ENCODE peak calls at places on chromosome X, in four cellular contexts. B is GM12891, D is WTC11, N is AG09309. O is an unnamed sample.

GRCh38 chrX:37425370-37425769 is 76.2 kb downstream of the PRRG1 start:
- DNase-seq in N (no peak), B (no peak), D (no peak), O (no peak)

GRCh38 chrX:41377624-41378023 is 43.7 kb downstream of the DDX3X start:
- DNase-seq in N (no peak), B (no peak), D (no peak), O (no peak)

GRCh38 chrX:105117621-105118020 is 102.9 kb downstream of the TEX13A start:
- DNase-seq in B (no peak), D (no peak), N (no peak), O (no peak)

GRCh38 chrX:69062493-69062892 is 102.8 kb downstream of the PJA1 start:
- DNase-seq in D (no peak), B (no peak), N (no peak), O (no peak)

GRCh38 chrX:17473021-17473420 is 98.0 kb downstream of the NHS start:
- DNase-seq in B (no peak), N (no peak), D (no peak), O (no peak)

GRCh38 chrX:30668581-30668980 is 15.4 kb downstream of the GK start:
- DNase-seq in N (no peak), D (no peak), B (no peak), O (no peak)

GRCh38 chrX:75648803-75649588 is 126.2 kb upstream of the ZDHHC15 start:
- DNase-seq in N (no peak), B (no peak), D (no peak), O (no peak)

GRCh38 chrX:153456161-153456560 is 10.3 kb upstream of the TREX2 start:
- DNase-seq in B (no peak), D (no peak), N (no peak), O (no peak)

GRCh38 chrX:110992611-110993010 is 103.4 kb upstream of the PAK3 start:
- DNase-seq in D (peak), B (no peak), N (no peak), O (peak)

GRCh38 chrX:386239-386767 is 404 bp downstream of the PPP2R3B start:
- DNase-seq in B (no peak), D (no peak), N (no peak), O (no peak)

GRCh38 chrX:153226344-153227190 is 47.5 kb downstream of the MAGEA1 start:
- DNase-seq in B (no peak), N (no peak), D (peak), O (peak)

O was measured in nephron progenitor cell.